ENCODE peak calls at places on chromosome 18, in five cellular contexts. One of them, this sample, is unnamed.

GRCh38 chr18:61400714-61401113 is 67.5 kb downstream of the CDH20 start:
- DNase-seq in cerebellar cortex: no peak
- DNase-seq in amygdala: no peak
- DNase-seq in H7: no peak
- DNase-seq in HFFc6: peak
- DNase-seq in this sample: no peak

GRCh38 chr18:13831864-13832508 is 8.0 kb downstream of the MC5R start:
- DNase-seq in H7: peak
- DNase-seq in cerebellar cortex: peak
- DNase-seq in amygdala: no peak
- DNase-seq in HFFc6: no peak
- DNase-seq in this sample: no peak

GRCh38 chr18:45664824-45665763 is 49.8 kb downstream of the SLC14A2 start:
- DNase-seq in cerebellar cortex: peak
- DNase-seq in amygdala: no peak
- DNase-seq in HFFc6: peak
- DNase-seq in H7: peak
- DNase-seq in this sample: no peak

GRCh38 chr18:45690975-45691815 is 32.8 kb upstream of the SLC14A1 start:
- DNase-seq in cerebellar cortex: peak
- DNase-seq in amygdala: peak
- DNase-seq in H7: peak
- DNase-seq in HFFc6: peak
- DNase-seq in this sample: peak

GRCh38 chr18:24878289-24878688 is 417.9 kb downstream of the HRH4 start:
- DNase-seq in cerebellar cortex: peak
- DNase-seq in HFFc6: peak
- DNase-seq in amygdala: no peak
- DNase-seq in H7: no peak
- DNase-seq in this sample: peak

GRCh38 chr18:22829781-22830180 is 103.3 kb upstream of the RBBP8 start:
- DNase-seq in HFFc6: no peak
- DNase-seq in amygdala: no peak
- DNase-seq in H7: no peak
- DNase-seq in cerebellar cortex: no peak
- DNase-seq in this sample: no peak

GRCh38 chr18:48228841-48229240 is 180.3 kb downstream of the ZBTB7C start:
- DNase-seq in HFFc6: no peak
- DNase-seq in amygdala: no peak
- DNase-seq in H7: no peak
- DNase-seq in cerebellar cortex: no peak
- DNase-seq in this sample: peak

GRCh38 chr18:676747-677544 is 19.5 kb downstream of the TYMS start:
- DNase-seq in cerebellar cortex: no peak
- DNase-seq in amygdala: no peak
- DNase-seq in H7: no peak
- DNase-seq in HFFc6: no peak
- DNase-seq in this sample: no peak

GRCh38 chr18:41645600-41646360 is 309.3 kb upstream of the PIK3C3 start:
- DNase-seq in H7: no peak
- DNase-seq in HFFc6: no peak
- DNase-seq in amygdala: no peak
- DNase-seq in cerebellar cortex: no peak
- DNase-seq in this sample: no peak

GRCh38 chr18:56283346-56283745 is 355.0 kb downstream of the TXNL1 start:
- DNase-seq in HFFc6: no peak
- DNase-seq in cerebellar cortex: no peak
- DNase-seq in amygdala: no peak
- DNase-seq in H7: no peak
- DNase-seq in this sample: no peak

GRCh38 chr18:22488554-22488953 is 70.8 kb upstream of the CTAGE1 start:
- DNase-seq in cerebellar cortex: no peak
- DNase-seq in H7: no peak
- DNase-seq in HFFc6: no peak
- DNase-seq in amygdala: no peak
- DNase-seq in this sample: no peak

GRCh38 chr18:76697441-76697901 is 124.9 kb upstream of the ZNF236 start:
- DNase-seq in HFFc6: no peak
- DNase-seq in cerebellar cortex: no peak
- DNase-seq in amygdala: no peak
- DNase-seq in H7: peak
- DNase-seq in this sample: no peak

GRCh38 chr18:79604913-79605235 is 74.7 kb upstream of the CTDP1 start:
- DNase-seq in amygdala: no peak
- DNase-seq in cerebellar cortex: no peak
- DNase-seq in HFFc6: no peak
- DNase-seq in H7: no peak
- DNase-seq in this sample: no peak

GRCh38 chr18:50310080-50310479 is 22.6 kb upstream of the CXXC1 start:
- DNase-seq in H7: no peak
- DNase-seq in HFFc6: no peak
- DNase-seq in amygdala: no peak
- DNase-seq in cerebellar cortex: no peak
- DNase-seq in this sample: no peak

GRCh38 chr18:73613706-73614340 is 533.8 kb downstream of the FBXO15 start:
- DNase-seq in amygdala: no peak
- DNase-seq in cerebellar cortex: no peak
- DNase-seq in H7: no peak
- DNase-seq in HFFc6: no peak
- DNase-seq in this sample: no peak

GRCh38 chr18:9647496-9648323 is 33.4 kb upstream of the PPP4R1 start:
- DNase-seq in amygdala: no peak
- DNase-seq in H7: no peak
- DNase-seq in HFFc6: no peak
- DNase-seq in cerebellar cortex: no peak
- DNase-seq in this sample: no peak

GRCh38 chr18:76351961-76352581 is 143.0 kb downstream of the ZNF516 start:
- DNase-seq in H7: peak
- DNase-seq in amygdala: no peak
- DNase-seq in HFFc6: peak
- DNase-seq in cerebellar cortex: no peak
- DNase-seq in this sample: no peak

GRCh38 chr18:77052656-77053309 is 79.8 kb downstream of the MBP start:
- DNase-seq in cerebellar cortex: no peak
- DNase-seq in amygdala: no peak
- DNase-seq in H7: no peak
- DNase-seq in HFFc6: no peak
- DNase-seq in this sample: no peak

GRCh38 chr18:7904529-7904928 is 337.4 kb downstream of the PTPRM start:
- DNase-seq in HFFc6: peak
- DNase-seq in H7: no peak
- DNase-seq in amygdala: no peak
- DNase-seq in cerebellar cortex: no peak
- DNase-seq in this sample: no peak

GRCh38 chr18:13147146-13147545 is 71.4 kb upstream of the LDLRAD4 start:
- DNase-seq in amygdala: no peak
- DNase-seq in cerebellar cortex: no peak
- DNase-seq in HFFc6: no peak
- DNase-seq in H7: no peak
- DNase-seq in this sample: no peak

This sample was measured in NCI-H446 treated with DMSO at 0.1 percent for 48 hours.